ENCODE peak calls at places on chromosomes 13 and 19, in eight cellular contexts. One of them, this sample, is unnamed.

GRCh38 chr13:75479102-75479501 is 2.9 kb downstream of the TBC1D4 start:
- DNase-seq in amniotic stem cell: no peak
- DNase-seq in foreskin fibroblast: no peak
- DNase-seq in posterior cingulate gyrus: no peak
- DNase-seq in caudate nucleus: no peak
- DNase-seq in Caki2: no peak
- DNase-seq in IMR-90: no peak
- DNase-seq in ELR: no peak
- DNase-seq in this sample: no peak

GRCh38 chr13:99434258-99434788 is 66.9 kb upstream of the TM9SF2 start:
- DNase-seq in foreskin fibroblast: no peak
- DNase-seq in caudate nucleus: no peak
- DNase-seq in amniotic stem cell: no peak
- DNase-seq in posterior cingulate gyrus: no peak
- DNase-seq in IMR-90: no peak
- DNase-seq in ELR: peak
- DNase-seq in Caki2: peak
- DNase-seq in this sample: no peak

GRCh38 chr19:35249146-35249847 is 495 bp downstream of the LSR start:
- DNase-seq in amniotic stem cell: no peak
- DNase-seq in foreskin fibroblast: no peak
- DNase-seq in posterior cingulate gyrus: no peak
- DNase-seq in Caki2: no peak
- DNase-seq in IMR-90: no peak
- DNase-seq in ELR: no peak
- DNase-seq in caudate nucleus: no peak
- DNase-seq in this sample: no peak

GRCh38 chr19:48497728-48498575 is 13.7 kb downstream of the LMTK3 start:
- DNase-seq in posterior cingulate gyrus: no peak
- DNase-seq in IMR-90: no peak
- DNase-seq in amniotic stem cell: no peak
- DNase-seq in caudate nucleus: no peak
- DNase-seq in ELR: no peak
- DNase-seq in Caki2: no peak
- DNase-seq in foreskin fibroblast: no peak
- DNase-seq in this sample: no peak

GRCh38 chr13:80883545-80883944 is 542.6 kb upstream of the SPRY2 start:
- DNase-seq in Caki2: no peak
- DNase-seq in posterior cingulate gyrus: no peak
- DNase-seq in ELR: no peak
- DNase-seq in IMR-90: no peak
- DNase-seq in caudate nucleus: no peak
- DNase-seq in foreskin fibroblast: no peak
- DNase-seq in amniotic stem cell: no peak
- DNase-seq in this sample: no peak

GRCh38 chr19:2478756-2479555 is 3.0 kb downstream of the GADD45B start:
- DNase-seq in amniotic stem cell: no peak
- DNase-seq in posterior cingulate gyrus: no peak
- DNase-seq in caudate nucleus: no peak
- DNase-seq in ELR: peak
- DNase-seq in Caki2: no peak
- DNase-seq in foreskin fibroblast: peak
- DNase-seq in IMR-90: peak
- DNase-seq in this sample: peak

GRCh38 chr19:50465986-50466771 is 10.1 kb upstream of the EMC10 start:
- DNase-seq in caudate nucleus: no peak
- DNase-seq in ELR: peak
- DNase-seq in IMR-90: no peak
- DNase-seq in posterior cingulate gyrus: no peak
- DNase-seq in foreskin fibroblast: peak
- DNase-seq in Caki2: peak
- DNase-seq in amniotic stem cell: no peak
- DNase-seq in this sample: no peak

GRCh38 chr19:29764322-29764721 is 47.5 kb upstream of the CCNE1 start:
- DNase-seq in Caki2: no peak
- DNase-seq in IMR-90: no peak
- DNase-seq in foreskin fibroblast: no peak
- DNase-seq in amniotic stem cell: no peak
- DNase-seq in ELR: no peak
- DNase-seq in caudate nucleus: no peak
- DNase-seq in posterior cingulate gyrus: no peak
- DNase-seq in this sample: no peak

GRCh38 chr13:85261757-85262346 is 537.4 kb downstream of the SLITRK6 start:
- DNase-seq in caudate nucleus: no peak
- DNase-seq in amniotic stem cell: peak
- DNase-seq in IMR-90: peak
- DNase-seq in Caki2: no peak
- DNase-seq in foreskin fibroblast: peak
- DNase-seq in posterior cingulate gyrus: no peak
- DNase-seq in ELR: peak
- DNase-seq in this sample: no peak

GRCh38 chr13:113763961-113764792 is 5.2 kb downstream of the TMEM255B start:
- DNase-seq in foreskin fibroblast: no peak
- DNase-seq in amniotic stem cell: no peak
- DNase-seq in IMR-90: no peak
- DNase-seq in posterior cingulate gyrus: no peak
- DNase-seq in Caki2: no peak
- DNase-seq in ELR: no peak
- DNase-seq in caudate nucleus: no peak
- DNase-seq in this sample: no peak

GRCh38 chr19:19407640-19407933 is 2.1 kb downstream of the GATAD2A start:
- DNase-seq in foreskin fibroblast: no peak
- DNase-seq in ELR: no peak
- DNase-seq in caudate nucleus: no peak
- DNase-seq in IMR-90: no peak
- DNase-seq in posterior cingulate gyrus: no peak
- DNase-seq in amniotic stem cell: no peak
- DNase-seq in Caki2: no peak
- DNase-seq in this sample: no peak

GRCh38 chr13:88456155-88456554 is 785.0 kb downstream of the SLITRK5 start:
- DNase-seq in Caki2: no peak
- DNase-seq in foreskin fibroblast: no peak
- DNase-seq in IMR-90: no peak
- DNase-seq in posterior cingulate gyrus: no peak
- DNase-seq in ELR: no peak
- DNase-seq in caudate nucleus: no peak
- DNase-seq in amniotic stem cell: no peak
- DNase-seq in this sample: no peak

GRCh38 chr19:33374406-33374703 is 846 bp downstream of the CEBPG start:
- DNase-seq in caudate nucleus: no peak
- DNase-seq in IMR-90: peak
- DNase-seq in foreskin fibroblast: peak
- DNase-seq in amniotic stem cell: no peak
- DNase-seq in Caki2: no peak
- DNase-seq in ELR: peak
- DNase-seq in posterior cingulate gyrus: no peak
- DNase-seq in this sample: peak

GRCh38 chr13:108120332-108120731 is 95.0 kb downstream of the LIG4 start:
- DNase-seq in foreskin fibroblast: no peak
- DNase-seq in amniotic stem cell: no peak
- DNase-seq in IMR-90: no peak
- DNase-seq in ELR: no peak
- DNase-seq in Caki2: no peak
- DNase-seq in caudate nucleus: no peak
- DNase-seq in posterior cingulate gyrus: no peak
- DNase-seq in this sample: no peak

GRCh38 chr19:17797397-17798201 is 2.7 kb downstream of the B3GNT3 start:
- DNase-seq in amniotic stem cell: no peak
- DNase-seq in caudate nucleus: no peak
- DNase-seq in posterior cingulate gyrus: no peak
- DNase-seq in foreskin fibroblast: peak
- DNase-seq in IMR-90: no peak
- DNase-seq in ELR: peak
- DNase-seq in Caki2: peak
- DNase-seq in this sample: no peak

This sample was measured in astrocyte.